ENCODE peak calls at places on chromosomes 3 and 15, in nine cellular contexts. One of them, this sample, is unnamed.

GRCh38 chr3:113214917-113215595 is 3.7 kb downstream of the BOC start:
- DNase-seq in RWPE2: no peak
- DNase-seq in HFF-Myc: no peak
- DNase-seq in heart right ventricle: no peak
- DNase-seq in foreskin fibroblast: peak; percentile 69
- DNase-seq in adrenal gland: no peak
- DNase-seq in dorsolateral prefrontal cortex: no peak
- DNase-seq in CD8-positive, alpha-beta T cell: no peak
- DNase-seq in brain microvascular endothelial cell: no peak
- DNase-seq in this sample: no peak

GRCh38 chr15:36053746-36054145 is 507.8 kb upstream of the DPH6 start:
- DNase-seq in heart right ventricle: no peak
- DNase-seq in CD8-positive, alpha-beta T cell: no peak
- DNase-seq in dorsolateral prefrontal cortex: no peak
- DNase-seq in HFF-Myc: no peak
- DNase-seq in adrenal gland: no peak
- DNase-seq in brain microvascular endothelial cell: no peak
- DNase-seq in foreskin fibroblast: peak; percentile 9
- DNase-seq in RWPE2: no peak
- DNase-seq in this sample: no peak

GRCh38 chr3:124858275-124858674 is 28.9 kb downstream of the ITGB5 start:
- DNase-seq in heart right ventricle: no peak
- DNase-seq in adrenal gland: no peak
- DNase-seq in dorsolateral prefrontal cortex: no peak
- DNase-seq in brain microvascular endothelial cell: no peak
- DNase-seq in CD8-positive, alpha-beta T cell: no peak
- DNase-seq in foreskin fibroblast: no peak
- DNase-seq in HFF-Myc: no peak
- DNase-seq in RWPE2: no peak
- DNase-seq in this sample: no peak

GRCh38 chr3:134576426-134576825 is 74.4 kb downstream of the KY start:
- DNase-seq in brain microvascular endothelial cell: no peak
- DNase-seq in RWPE2: no peak
- DNase-seq in heart right ventricle: no peak
- DNase-seq in foreskin fibroblast: no peak
- DNase-seq in HFF-Myc: no peak
- DNase-seq in dorsolateral prefrontal cortex: no peak
- DNase-seq in adrenal gland: no peak
- DNase-seq in CD8-positive, alpha-beta T cell: no peak
- DNase-seq in this sample: no peak

GRCh38 chr3:176521531-176522175 is 675.6 kb downstream of the TBL1XR1 start:
- DNase-seq in brain microvascular endothelial cell: peak; percentile 4
- DNase-seq in foreskin fibroblast: peak; percentile 80
- DNase-seq in CD8-positive, alpha-beta T cell: no peak
- DNase-seq in dorsolateral prefrontal cortex: no peak
- DNase-seq in heart right ventricle: no peak
- DNase-seq in RWPE2: no peak
- DNase-seq in adrenal gland: no peak
- DNase-seq in HFF-Myc: peak; percentile 14
- DNase-seq in this sample: no peak

GRCh38 chr3:116453676-116454346 is 8.5 kb upstream of the LSAMP start:
- DNase-seq in HFF-Myc: no peak
- DNase-seq in dorsolateral prefrontal cortex: no peak
- DNase-seq in adrenal gland: no peak
- DNase-seq in heart right ventricle: no peak
- DNase-seq in CD8-positive, alpha-beta T cell: no peak
- DNase-seq in foreskin fibroblast: peak; percentile 53
- DNase-seq in brain microvascular endothelial cell: no peak
- DNase-seq in RWPE2: no peak
- DNase-seq in this sample: no peak

GRCh38 chr15:40010681-40011080 is 28.3 kb downstream of the SRP14 start:
- DNase-seq in RWPE2: no peak
- DNase-seq in foreskin fibroblast: peak; percentile 93
- DNase-seq in HFF-Myc: no peak
- DNase-seq in heart right ventricle: no peak
- DNase-seq in brain microvascular endothelial cell: peak; percentile 53
- DNase-seq in dorsolateral prefrontal cortex: no peak
- DNase-seq in adrenal gland: no peak
- DNase-seq in CD8-positive, alpha-beta T cell: no peak
- DNase-seq in this sample: no peak

GRCh38 chr3:197289726-197290125 is 8.7 kb downstream of the DLG1 start:
- DNase-seq in CD8-positive, alpha-beta T cell: no peak
- DNase-seq in heart right ventricle: no peak
- DNase-seq in HFF-Myc: no peak
- DNase-seq in adrenal gland: no peak
- DNase-seq in brain microvascular endothelial cell: no peak
- DNase-seq in foreskin fibroblast: no peak
- DNase-seq in dorsolateral prefrontal cortex: no peak
- DNase-seq in RWPE2: no peak
- DNase-seq in this sample: no peak

GRCh38 chr15:85837011-85837433 is 42.3 kb upstream of the KLHL25 start:
- DNase-seq in heart right ventricle: no peak
- DNase-seq in dorsolateral prefrontal cortex: no peak
- DNase-seq in adrenal gland: no peak
- DNase-seq in RWPE2: no peak
- DNase-seq in HFF-Myc: no peak
- DNase-seq in CD8-positive, alpha-beta T cell: no peak
- DNase-seq in brain microvascular endothelial cell: no peak
- DNase-seq in foreskin fibroblast: no peak
- DNase-seq in this sample: peak; percentile 86

GRCh38 chr3:81868597-81868996 is 107.2 kb upstream of the GBE1 start:
- DNase-seq in adrenal gland: no peak
- DNase-seq in HFF-Myc: no peak
- DNase-seq in brain microvascular endothelial cell: no peak
- DNase-seq in CD8-positive, alpha-beta T cell: no peak
- DNase-seq in dorsolateral prefrontal cortex: no peak
- DNase-seq in heart right ventricle: no peak
- DNase-seq in RWPE2: no peak
- DNase-seq in foreskin fibroblast: no peak
- DNase-seq in this sample: no peak

GRCh38 chr15:61748529-61748928 is 311.7 kb downstream of the VPS13C start:
- DNase-seq in foreskin fibroblast: peak; percentile 87
- DNase-seq in adrenal gland: no peak
- DNase-seq in CD8-positive, alpha-beta T cell: no peak
- DNase-seq in dorsolateral prefrontal cortex: no peak
- DNase-seq in RWPE2: no peak
- DNase-seq in HFF-Myc: no peak
- DNase-seq in brain microvascular endothelial cell: no peak
- DNase-seq in heart right ventricle: no peak
- DNase-seq in this sample: no peak

GRCh38 chr15:61743352-61743909 is 316.8 kb downstream of the VPS13C start:
- DNase-seq in heart right ventricle: no peak
- DNase-seq in CD8-positive, alpha-beta T cell: no peak
- DNase-seq in adrenal gland: no peak
- DNase-seq in HFF-Myc: no peak
- DNase-seq in foreskin fibroblast: no peak
- DNase-seq in dorsolateral prefrontal cortex: no peak
- DNase-seq in brain microvascular endothelial cell: no peak
- DNase-seq in RWPE2: no peak
- DNase-seq in this sample: no peak

GRCh38 chr15:61750271-61751084 is 309.8 kb downstream of the VPS13C start:
- DNase-seq in dorsolateral prefrontal cortex: no peak
- DNase-seq in RWPE2: no peak
- DNase-seq in adrenal gland: no peak
- DNase-seq in HFF-Myc: no peak
- DNase-seq in CD8-positive, alpha-beta T cell: no peak
- DNase-seq in brain microvascular endothelial cell: no peak
- DNase-seq in heart right ventricle: no peak
- DNase-seq in foreskin fibroblast: no peak
- DNase-seq in this sample: peak; percentile 100

GRCh38 chr15:61749169-61749568 is 311.1 kb downstream of the VPS13C start:
- DNase-seq in CD8-positive, alpha-beta T cell: no peak
- DNase-seq in heart right ventricle: no peak
- DNase-seq in dorsolateral prefrontal cortex: no peak
- DNase-seq in adrenal gland: no peak
- DNase-seq in RWPE2: peak; percentile 91
- DNase-seq in HFF-Myc: no peak
- DNase-seq in foreskin fibroblast: peak; percentile 92
- DNase-seq in brain microvascular endothelial cell: no peak
- DNase-seq in this sample: peak; percentile 90

DNA sequence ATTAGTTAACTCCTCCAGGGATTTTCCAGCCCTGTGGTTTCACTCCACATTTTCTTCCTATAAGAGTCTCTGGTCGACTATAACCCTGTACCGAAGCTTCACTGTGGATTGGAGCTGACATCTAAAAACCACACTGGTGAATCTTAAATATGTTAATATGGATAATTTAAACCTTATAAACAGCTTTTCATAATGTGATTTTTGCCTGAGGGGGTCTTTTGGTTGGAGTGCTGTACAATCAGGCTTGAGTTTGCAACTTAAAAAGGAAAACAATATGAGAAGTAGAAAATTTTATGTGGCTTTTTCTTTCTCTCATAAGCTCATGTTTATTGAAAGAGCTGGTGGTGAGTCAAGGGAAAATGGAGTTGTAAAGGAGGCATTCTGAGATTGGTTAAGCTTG is 313.7 kb downstream of the VPS13C start:
- DNase-seq in foreskin fibroblast: peak; percentile 31
- DNase-seq in HFF-Myc: no peak
- DNase-seq in CD8-positive, alpha-beta T cell: no peak
- DNase-seq in dorsolateral prefrontal cortex: no peak
- DNase-seq in adrenal gland: no peak
- DNase-seq in RWPE2: no peak
- DNase-seq in heart right ventricle: no peak
- DNase-seq in brain microvascular endothelial cell: no peak
- DNase-seq in this sample: no peak
- H3K4me3 ChIP-seq in foreskin fibroblast: no peak overlapping the region
- H3K4me3 ChIP-seq in HFF-Myc: no peak overlapping the region
- H3K4me3 ChIP-seq in CD8-positive, alpha-beta T cell: no peak overlapping the region
- H3K4me3 ChIP-seq in dorsolateral prefrontal cortex: no peak overlapping the region
- H3K4me3 ChIP-seq in adrenal gland: no peak overlapping the region
- H3K4me3 ChIP-seq in RWPE2: no peak overlapping the region
- H3K4me3 ChIP-seq in heart right ventricle: no peak overlapping the region
- H3K4me3 ChIP-seq in brain microvascular endothelial cell: no peak overlapping the region
- H3K4me3 ChIP-seq in this sample: no peak overlapping the region

DNA sequence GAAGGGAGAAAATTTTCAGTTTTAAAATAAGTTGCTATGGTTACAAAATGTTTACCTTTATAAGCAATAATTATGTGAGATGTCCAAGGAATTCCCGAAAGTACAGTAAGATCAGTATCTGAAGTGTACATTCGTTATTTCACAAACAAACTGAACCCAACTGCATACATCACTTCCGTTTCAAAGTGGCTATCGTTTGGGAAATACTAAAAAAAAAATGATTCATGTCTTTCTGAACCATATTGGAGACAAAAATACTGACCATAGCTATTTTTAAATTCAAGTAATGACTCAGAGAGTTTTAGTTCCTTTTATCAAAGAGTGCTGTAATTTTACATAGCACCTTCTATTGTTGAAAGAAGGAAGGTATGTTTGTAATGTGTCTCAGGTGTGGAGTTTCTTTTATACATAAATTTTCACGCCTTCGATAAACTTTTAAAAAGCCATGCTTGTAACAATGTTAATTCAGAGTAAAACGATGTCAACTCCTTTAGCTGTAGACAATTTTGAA is 8.0 kb upstream of the ANKRD28 start:
- DNase-seq in foreskin fibroblast: no peak
- DNase-seq in dorsolateral prefrontal cortex: no peak
- DNase-seq in RWPE2: no peak
- DNase-seq in HFF-Myc: peak; percentile 43
- DNase-seq in brain microvascular endothelial cell: peak; percentile 52
- DNase-seq in adrenal gland: no peak
- DNase-seq in CD8-positive, alpha-beta T cell: no peak
- DNase-seq in heart right ventricle: no peak
- DNase-seq in this sample: no peak
- TF ChIP-seq CTCF in foreskin fibroblast: no peak
- TF ChIP-seq CTCF in dorsolateral prefrontal cortex: no peak
- TF ChIP-seq CTCF in RWPE2: no peak
- TF ChIP-seq CTCF in HFF-Myc: no peak
- TF ChIP-seq CTCF in brain microvascular endothelial cell: no peak
- TF ChIP-seq CTCF in adrenal gland: no peak
- TF ChIP-seq CTCF in CD8-positive, alpha-beta T cell: no peak
- TF ChIP-seq CTCF in heart right ventricle: no peak
- TF ChIP-seq CTCF in this sample: no peak

DNA sequence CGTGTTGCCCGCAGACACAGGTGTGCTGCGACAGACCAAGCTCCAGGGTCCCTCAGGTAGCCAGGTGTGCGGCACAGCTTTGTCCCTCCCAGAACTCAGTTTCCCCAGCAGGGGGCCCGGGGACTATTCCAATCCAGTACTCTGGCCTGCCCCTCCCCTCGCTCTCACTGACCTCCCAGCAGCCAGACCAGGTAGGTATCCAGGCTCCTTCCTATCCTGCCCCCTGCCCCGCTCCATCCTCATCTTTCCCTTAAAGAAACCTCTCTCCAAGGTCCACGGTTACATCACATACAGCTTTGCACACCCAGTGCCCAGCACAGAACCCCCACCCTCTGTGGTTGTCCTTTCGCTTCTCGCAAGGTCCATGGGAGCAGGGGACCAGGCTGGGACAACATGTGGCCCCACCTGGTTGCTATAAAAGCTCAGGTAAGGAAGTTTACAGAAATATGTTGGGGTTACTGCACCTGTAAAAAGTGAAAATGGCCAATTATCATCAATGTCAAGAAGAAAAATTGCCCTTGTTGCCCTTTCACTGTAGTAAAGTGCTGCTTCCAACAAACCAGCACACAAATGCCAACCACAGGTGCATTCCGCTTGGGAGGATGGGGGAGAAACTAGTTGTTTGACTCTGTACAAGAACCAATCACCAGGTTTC is 7.3 kb upstream of the CYP11A1 start:
- DNase-seq in RWPE2: peak; percentile 80
- DNase-seq in brain microvascular endothelial cell: no peak
- DNase-seq in heart right ventricle: no peak
- DNase-seq in adrenal gland: no peak
- DNase-seq in CD8-positive, alpha-beta T cell: no peak
- DNase-seq in foreskin fibroblast: no peak
- DNase-seq in HFF-Myc: no peak
- DNase-seq in dorsolateral prefrontal cortex: no peak
- DNase-seq in this sample: no peak
- H3K4me3 ChIP-seq in RWPE2: peak overlapping the region; percentile 42
- H3K4me3 ChIP-seq in brain microvascular endothelial cell: peak overlapping the region; percentile 65
- H3K4me3 ChIP-seq in heart right ventricle: peak overlapping the region; percentile 51
- H3K4me3 ChIP-seq in adrenal gland: peak overlapping the region; percentile 71
- H3K4me3 ChIP-seq in CD8-positive, alpha-beta T cell: peak overlapping the region; percentile 96
- H3K4me3 ChIP-seq in foreskin fibroblast: peak overlapping the region; percentile 75
- H3K4me3 ChIP-seq in HFF-Myc: peak overlapping the region; percentile 53
- H3K4me3 ChIP-seq in dorsolateral prefrontal cortex: peak overlapping the region; percentile 70
- H3K4me3 ChIP-seq in this sample: peak overlapping the region; percentile 77

DNA sequence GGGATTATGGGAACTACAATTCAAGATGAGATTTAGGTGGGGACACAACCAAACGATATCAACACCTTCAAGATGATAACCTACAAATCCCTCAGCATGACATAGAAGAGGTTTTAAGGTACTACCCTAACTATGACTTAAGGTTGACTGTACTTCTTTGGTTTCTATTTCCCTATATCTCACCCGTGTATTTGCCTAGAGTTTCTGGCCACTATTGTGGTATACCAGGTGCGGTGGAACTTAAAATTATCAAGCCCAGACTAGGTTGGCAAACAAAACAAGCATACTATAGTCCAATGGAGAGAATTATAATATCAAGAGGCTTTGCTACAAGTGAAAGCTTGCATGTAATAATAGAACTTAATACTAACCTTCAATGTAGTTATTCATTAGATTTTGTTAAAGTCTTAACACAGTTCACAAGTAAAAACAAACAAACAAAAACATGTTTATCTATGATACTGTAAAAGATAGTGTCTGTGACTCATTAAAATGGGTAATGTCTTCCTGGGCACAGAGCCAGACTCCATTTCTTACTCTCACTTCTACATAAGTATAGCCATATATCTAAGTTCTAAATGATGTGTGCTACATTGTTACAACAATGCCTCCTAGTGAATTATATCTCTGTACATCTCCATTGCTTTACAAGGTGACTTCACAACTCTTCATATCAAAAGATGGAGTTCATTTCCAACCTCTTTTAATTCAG is 479.1 kb downstream of the ZBBX start:
- DNase-seq in CD8-positive, alpha-beta T cell: no peak
- DNase-seq in dorsolateral prefrontal cortex: no peak
- DNase-seq in adrenal gland: no peak
- DNase-seq in RWPE2: no peak
- DNase-seq in heart right ventricle: no peak
- DNase-seq in HFF-Myc: no peak
- DNase-seq in foreskin fibroblast: no peak
- DNase-seq in brain microvascular endothelial cell: no peak
- DNase-seq in this sample: peak; percentile 64
- TF ChIP-seq CTCF in CD8-positive, alpha-beta T cell: no peak
- TF ChIP-seq CTCF in dorsolateral prefrontal cortex: no peak
- TF ChIP-seq CTCF in adrenal gland: no peak
- TF ChIP-seq CTCF in RWPE2: no peak
- TF ChIP-seq CTCF in heart right ventricle: no peak
- TF ChIP-seq CTCF in HFF-Myc: no peak
- TF ChIP-seq CTCF in foreskin fibroblast: no peak
- TF ChIP-seq CTCF in brain microvascular endothelial cell: no peak
- TF ChIP-seq CTCF in this sample: peak; percentile 23